ENCODE peak calls at places on chromosomes 13 and 19, in four cellular contexts. One of them, this sample, is unnamed.

GRCh38 chr19:41701401-41702075 is 6.9 kb upstream of the CEACAM5 start:
- DNase-seq in choroid plexus epithelial cell: no peak
- DNase-seq in brain microvascular endothelial cell: no peak
- DNase-seq in fibroblast of the aortic adventitia: no peak
- DNase-seq in this sample: no peak

GRCh38 chr19:43371909-43372308 is 18.4 kb downstream of the CD177 start:
- DNase-seq in brain microvascular endothelial cell: no peak
- DNase-seq in fibroblast of the aortic adventitia: no peak
- DNase-seq in choroid plexus epithelial cell: no peak
- DNase-seq in this sample: no peak

GRCh38 chr19:43895727-43896126 is 39.4 kb downstream of the ZNF45 start:
- DNase-seq in choroid plexus epithelial cell: peak
- DNase-seq in fibroblast of the aortic adventitia: no peak
- DNase-seq in brain microvascular endothelial cell: no peak
- DNase-seq in this sample: peak

GRCh38 chr13:113766035-113766800 is 7.2 kb downstream of the TMEM255B start:
- DNase-seq in choroid plexus epithelial cell: no peak
- DNase-seq in brain microvascular endothelial cell: no peak
- DNase-seq in fibroblast of the aortic adventitia: no peak
- DNase-seq in this sample: no peak

GRCh38 chr13:51532736-51533197 is 51.5 kb upstream of the WDFY2 start:
- DNase-seq in brain microvascular endothelial cell: no peak
- DNase-seq in fibroblast of the aortic adventitia: no peak
- DNase-seq in choroid plexus epithelial cell: peak
- DNase-seq in this sample: no peak

GRCh38 chr13:85651440-85651839 is 147.8 kb downstream of the SLITRK6 start:
- DNase-seq in brain microvascular endothelial cell: no peak
- DNase-seq in choroid plexus epithelial cell: peak
- DNase-seq in fibroblast of the aortic adventitia: no peak
- DNase-seq in this sample: no peak

GRCh38 chr19:32296694-32297093 is 48.7 kb upstream of the ZNF507 start:
- DNase-seq in fibroblast of the aortic adventitia: no peak
- DNase-seq in choroid plexus epithelial cell: peak
- DNase-seq in brain microvascular endothelial cell: no peak
- DNase-seq in this sample: no peak

GRCh38 chr13:61286148-61286745 is 129.4 kb downstream of the PCDH20 start:
- DNase-seq in fibroblast of the aortic adventitia: no peak
- DNase-seq in choroid plexus epithelial cell: no peak
- DNase-seq in brain microvascular endothelial cell: no peak
- DNase-seq in this sample: peak

GRCh38 chr13:25743426-25743825 is 308.4 kb downstream of the SHISA2 start:
- DNase-seq in fibroblast of the aortic adventitia: no peak
- DNase-seq in choroid plexus epithelial cell: no peak
- DNase-seq in brain microvascular endothelial cell: no peak
- DNase-seq in this sample: no peak

GRCh38 chr19:10286803-10287737 is at the start of gene ICAM4:
- DNase-seq in choroid plexus epithelial cell: peak
- DNase-seq in brain microvascular endothelial cell: no peak
- DNase-seq in fibroblast of the aortic adventitia: peak
- DNase-seq in this sample: peak

GRCh38 chr13:88456155-88456554 is 785.0 kb downstream of the SLITRK5 start:
- DNase-seq in choroid plexus epithelial cell: no peak
- DNase-seq in brain microvascular endothelial cell: no peak
- DNase-seq in fibroblast of the aortic adventitia: no peak
- DNase-seq in this sample: no peak

DNA sequence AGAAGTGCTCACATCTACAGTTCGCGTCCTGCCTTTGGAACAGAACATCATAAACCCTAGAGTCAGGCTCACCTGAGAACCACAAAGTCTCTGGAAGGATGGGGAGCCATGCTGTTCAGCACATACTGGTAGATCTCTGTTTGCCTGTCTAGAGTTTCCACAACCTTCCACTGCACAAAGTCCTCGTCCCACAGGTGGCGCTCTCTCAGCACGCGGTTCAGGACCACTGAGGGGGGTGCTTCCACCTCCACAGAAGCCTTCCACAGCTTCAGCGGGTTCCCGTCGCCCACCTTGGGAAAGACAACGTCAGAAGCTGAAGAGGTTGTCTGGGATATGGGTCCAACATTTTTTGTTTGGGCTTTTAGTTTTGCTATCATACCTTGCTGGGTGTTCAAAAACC is 93.6 kb downstream of the KL start:
- DNase-seq in brain microvascular endothelial cell: no peak
- DNase-seq in fibroblast of the aortic adventitia: no peak
- DNase-seq in choroid plexus epithelial cell: no peak
- DNase-seq in this sample: no peak
- TF ChIP-seq CTCF in brain microvascular endothelial cell: peak
- TF ChIP-seq CTCF in fibroblast of the aortic adventitia: no peak
- TF ChIP-seq CTCF in choroid plexus epithelial cell: peak
- TF ChIP-seq CTCF in this sample: peak

DNA sequence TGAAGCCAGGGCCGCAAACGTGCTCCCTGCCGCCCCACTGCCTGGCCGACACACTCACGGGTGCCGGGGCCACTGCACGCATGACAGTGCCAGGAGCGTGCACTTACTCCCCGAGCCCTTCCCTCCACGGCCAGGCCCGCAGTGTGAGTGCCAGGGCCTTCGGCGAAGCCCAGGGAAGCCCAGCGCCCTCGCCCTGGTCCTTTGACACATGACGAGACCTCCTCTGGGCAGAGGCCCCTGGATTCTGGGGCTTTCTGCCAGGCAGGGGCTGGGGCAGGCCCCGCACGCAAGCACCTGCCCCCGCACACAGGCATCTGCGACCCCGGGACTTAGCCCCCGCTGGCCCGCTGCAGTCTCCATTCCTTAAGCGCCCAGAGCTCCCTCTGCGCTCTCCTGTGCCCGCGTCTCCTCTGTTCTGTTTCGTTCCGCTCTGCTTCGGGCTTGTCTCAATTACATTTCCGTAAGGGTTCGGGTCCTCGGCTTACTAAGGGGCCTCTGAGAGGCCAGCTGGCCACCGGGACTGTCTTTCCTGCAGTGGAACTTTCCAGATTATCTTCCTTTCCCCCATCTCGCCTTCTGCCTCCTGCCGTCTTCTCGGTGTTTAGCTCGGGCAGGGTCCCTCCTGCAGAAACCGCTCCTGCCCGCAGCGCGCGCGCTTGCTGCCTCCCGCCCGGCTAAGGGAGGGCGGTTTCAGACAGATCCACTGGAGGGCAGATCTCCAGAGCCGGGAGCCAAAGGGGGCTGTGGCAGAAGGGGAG is 98.8 kb downstream of the ING1 start:
- DNase-seq in choroid plexus epithelial cell: peak
- DNase-seq in brain microvascular endothelial cell: no peak
- DNase-seq in fibroblast of the aortic adventitia: peak
- DNase-seq in this sample: peak
- H3K4me3 ChIP-seq in choroid plexus epithelial cell: peak
- H3K4me3 ChIP-seq in brain microvascular endothelial cell: peak
- H3K4me3 ChIP-seq in fibroblast of the aortic adventitia: peak
- H3K4me3 ChIP-seq in this sample: peak

DNA sequence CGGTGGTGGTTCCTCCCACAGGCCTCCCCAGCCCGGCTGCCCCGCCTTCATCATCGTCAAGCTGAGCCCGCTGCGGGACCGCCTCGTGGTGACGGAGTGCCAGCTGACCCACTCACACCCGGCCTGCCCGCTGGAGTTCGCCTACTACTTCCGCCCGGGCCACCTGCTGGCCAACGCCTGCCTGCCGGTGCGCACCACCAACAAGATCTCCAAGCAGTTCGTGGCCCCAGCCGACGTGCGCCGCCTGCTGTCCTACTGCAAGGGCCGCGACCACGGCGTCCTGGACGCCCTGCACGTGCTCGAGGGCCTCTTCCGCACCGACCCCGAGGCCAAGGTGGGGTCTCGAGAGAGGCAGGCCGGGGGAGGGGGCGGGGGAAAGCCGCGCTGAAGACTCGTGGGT is 12.0 kb downstream of the ZSWIM9 start:
- DNase-seq in choroid plexus epithelial cell: no peak
- DNase-seq in brain microvascular endothelial cell: no peak
- DNase-seq in fibroblast of the aortic adventitia: no peak
- DNase-seq in this sample: no peak
- TF ChIP-seq CTCF in choroid plexus epithelial cell: peak
- TF ChIP-seq CTCF in brain microvascular endothelial cell: no peak
- TF ChIP-seq CTCF in fibroblast of the aortic adventitia: no peak
- TF ChIP-seq CTCF in this sample: no peak

GRCh38 chr19:50820549-50821247 is 2.9 kb downstream of the KLK1 start:
- DNase-seq in fibroblast of the aortic adventitia: no peak
- DNase-seq in choroid plexus epithelial cell: no peak
- DNase-seq in brain microvascular endothelial cell: no peak
- DNase-seq in this sample: no peak
- H3K4me3 ChIP-seq in fibroblast of the aortic adventitia: no peak
- H3K4me3 ChIP-seq in choroid plexus epithelial cell: no peak
- H3K4me3 ChIP-seq in brain microvascular endothelial cell: no peak
- H3K4me3 ChIP-seq in this sample: no peak

GRCh38 chr13:108915095-108915633 is 285.8 kb downstream of the MYO16 start:
- DNase-seq in fibroblast of the aortic adventitia: peak
- DNase-seq in brain microvascular endothelial cell: peak
- DNase-seq in choroid plexus epithelial cell: peak
- DNase-seq in this sample: peak
- TF ChIP-seq CTCF in fibroblast of the aortic adventitia: peak
- TF ChIP-seq CTCF in brain microvascular endothelial cell: peak
- TF ChIP-seq CTCF in choroid plexus epithelial cell: peak
- TF ChIP-seq CTCF in this sample: peak